ENCODE peak calls at places on chromosomes 3 and 15, in seven cellular contexts. J, I, A, T, P, C and X are unnamed samples.

GRCh38 chr3:151312972-151313371 is 3.6 kb downstream of the GPR87 start:
- DNase-seq in J (no peak), I (no peak), A (no peak), T (no peak), P (no peak), C (no peak), X (no peak)

GRCh38 chr3:167941234-167941995 is 154.3 kb downstream of the GOLIM4 start:
- DNase-seq in J (peak; percentile 98), I (peak; percentile 88), A (peak; percentile 72), T (peak; percentile 47), P (no peak), C (no peak), X (peak; percentile 25)

GRCh38 chr3:124597273-124597672 is 133.0 kb upstream of the UMPS start:
- DNase-seq in J (no peak), I (no peak), A (no peak), T (no peak), P (no peak), C (no peak), X (no peak)

GRCh38 chr15:70799667-70800450 is 36.5 kb upstream of the UACA start:
- DNase-seq in J (peak; percentile 99), I (peak; percentile 99), A (peak; percentile 82), T (peak; percentile 68), P (no peak), C (no peak), X (no peak)

GRCh38 chr15:68994981-68995753 is 19.3 kb upstream of the NOX5 start:
- DNase-seq in J (no peak), I (no peak), A (no peak), T (no peak), P (no peak), C (no peak), X (no peak)

GRCh38 chr3:98185180-98185579 is 18.7 kb downstream of the OR5H15 start:
- DNase-seq in J (no peak), I (no peak), A (no peak), T (no peak), P (no peak), C (no peak), X (no peak)

GRCh38 chr3:70742081-70742480 is 429.6 kb upstream of the MDFIC2 start:
- DNase-seq in J (no peak), I (no peak), A (no peak), T (no peak), P (no peak), C (no peak), X (no peak)

GRCh38 chr15:80599359-80599758 is 95.8 kb upstream of the ABHD17C start:
- DNase-seq in J (peak; percentile 71), I (peak; percentile 86), A (no peak), T (peak; percentile 80), P (no peak), C (no peak), X (no peak)

GRCh38 chr15:74172751-74173544 is 562 bp upstream of the ISLR start:
- DNase-seq in J (peak; percentile 90), I (peak; percentile 39), A (peak; percentile 93), T (no peak), P (no peak), C (no peak), X (peak; percentile 24)

GRCh38 chr15:77076325-77076915 is 5.5 kb upstream of the TSPAN3 start:
- DNase-seq in J (peak; percentile 19), I (no peak), A (no peak), T (no peak), P (no peak), C (no peak), X (no peak)

GRCh38 chr3:151213881-151214280 is 10.9 kb upstream of the GPR171 start:
- DNase-seq in J (peak; percentile 32), I (peak; percentile 54), A (no peak), T (no peak), P (no peak), C (no peak), X (no peak)

GRCh38 chr3:123711356-123711755 is 126.5 kb upstream of the HACD2 start:
- DNase-seq in J (no peak), I (no peak), A (peak; percentile 59), T (no peak), P (peak; percentile 21), C (no peak), X (no peak)

GRCh38 chr3:38116471-38117162 is 20.3 kb downstream of the ACAA1 start:
- DNase-seq in J (no peak), I (no peak), A (peak; percentile 59), T (peak; percentile 28), P (no peak), C (no peak), X (peak; percentile 12)

GRCh38 chr3:177835008-177835407 is 637.7 kb upstream of the TBL1XR1 start:
- DNase-seq in J (peak; percentile 86), I (peak; percentile 94), A (no peak), T (peak; percentile 92), P (no peak), C (no peak), X (no peak)

GRCh38 chr3:195075941-195076875 is 194.8 kb downstream of the XXYLT1 start:
- DNase-seq in J (no peak), I (no peak), A (no peak), T (no peak), P (peak; percentile 53), C (no peak), X (no peak)

GRCh38 chr3:78507196-78507984 is 1260.4 kb downstream of the ROBO1 start:
- DNase-seq in J (no peak), I (no peak), A (no peak), T (peak; percentile 81), P (no peak), C (no peak), X (no peak)

GRCh38 chr3:170499562-170500156 is 81.0 kb downstream of the CLDN11 start:
- DNase-seq in J (peak; percentile 84), I (peak; percentile 57), A (no peak), T (peak; percentile 60), P (no peak), C (no peak), X (peak; percentile 51)

GRCh38 chr3:69232447-69232846 is 110.1 kb upstream of the LMOD3 start:
- DNase-seq in J (no peak), I (no peak), A (no peak), T (no peak), P (no peak), C (no peak), X (no peak)

GRCh38 chr3:1830851-1831250 is 267.8 kb upstream of the CNTN4 start:
- DNase-seq in J (no peak), I (no peak), A (no peak), T (no peak), P (no peak), C (no peak), X (no peak)

GRCh38 chr3:174737966-174738365 is 121.2 kb upstream of the NAALADL2 start:
- DNase-seq in J (no peak), I (no peak), A (no peak), T (no peak), P (no peak), C (no peak), X (no peak)

GRCh38 chr3:177431525-177432255 is 234.4 kb upstream of the TBL1XR1 start:
- DNase-seq in J (peak; percentile 65), I (no peak), A (no peak), T (no peak), P (no peak), C (no peak), X (peak; percentile 25)

GRCh38 chr15:66072616-66073361 is 180.8 kb downstream of the MEGF11 start:
- DNase-seq in J (peak; percentile 43), I (no peak), A (no peak), T (no peak), P (no peak), C (no peak), X (peak; percentile 31)

GRCh38 chr15:92809880-92810361 is 90.2 kb upstream of the CHD2 start:
- DNase-seq in J (peak; percentile 63), I (peak; percentile 68), A (no peak), T (peak; percentile 32), P (no peak), C (peak; percentile 46), X (peak; percentile 65)

GRCh38 chr15:101135532-101136166 is 116.2 kb downstream of the CHSY1 start:
- DNase-seq in J (no peak), I (no peak), A (no peak), T (no peak), P (no peak), C (peak; percentile 74), X (no peak)

GRCh38 chr3:184598220-184598927 is 36.8 kb downstream of the EPHB3 start:
- DNase-seq in J (no peak), I (no peak), A (no peak), T (no peak), P (peak; percentile 45), C (no peak), X (no peak)

GRCh38 chr15:49279481-49280186 is 109.6 kb downstream of the GALK2 start:
- DNase-seq in J (no peak), I (no peak), A (no peak), T (no peak), P (no peak), C (no peak), X (no peak)

GRCh38 chr3:133168025-133168401 is 129.8 kb downstream of the TMEM108 start:
- DNase-seq in J (no peak), I (no peak), A (no peak), T (no peak), P (no peak), C (no peak), X (no peak)

GRCh38 chr15:89163271-89164055 is 57.9 kb downstream of the RLBP1 start:
- DNase-seq in J (no peak), I (no peak), A (no peak), T (no peak), P (no peak), C (no peak), X (no peak)
- H3K36me3 ChIP-seq in J (no peaks in the 10 kb centered on the region), I (peaks cover 6% of the 10 kb centered on the region), A (peaks cover 5% of the 10 kb centered on the region), T (no peaks in the 10 kb centered on the region), P (peaks cover 40% of the 10 kb centered on the region), C (peaks cover 1% of the 10 kb centered on the region), X (no peaks in the 10 kb centered on the region)

GRCh38 chr15:90451215-90451850 is 63.3 kb downstream of the IQGAP1 start:
- DNase-seq in J (no peak), I (peak; percentile 87), A (no peak), T (peak; percentile 77), P (no peak), C (no peak), X (no peak)
- H3K36me3 ChIP-seq in J (peaks cover 41% of the 10 kb centered on the region), I (peaks cover 36% of the 10 kb centered on the region), A (peaks cover 72% of the 10 kb centered on the region), T (peaks cover 60% of the 10 kb centered on the region), P (peaks cover 100% of the 10 kb centered on the region), C (peaks cover 16% of the 10 kb centered on the region), X (peaks cover 39% of the 10 kb centered on the region)

GRCh38 chr3:48979451-48979850 is 10.6 kb upstream of the P4HTM start:
- DNase-seq in J (no peak), I (no peak), A (no peak), T (no peak), P (peak; percentile 9), C (no peak), X (no peak)
- H3K36me3 ChIP-seq in J (peaks cover 56% of the 10 kb centered on the region), I (peaks cover 73% of the 10 kb centered on the region), A (peaks cover 83% of the 10 kb centered on the region), T (peaks cover 47% of the 10 kb centered on the region), P (peaks cover 94% of the 10 kb centered on the region), C (peaks cover 30% of the 10 kb centered on the region), X (peaks cover 51% of the 10 kb centered on the region)

DNA sequence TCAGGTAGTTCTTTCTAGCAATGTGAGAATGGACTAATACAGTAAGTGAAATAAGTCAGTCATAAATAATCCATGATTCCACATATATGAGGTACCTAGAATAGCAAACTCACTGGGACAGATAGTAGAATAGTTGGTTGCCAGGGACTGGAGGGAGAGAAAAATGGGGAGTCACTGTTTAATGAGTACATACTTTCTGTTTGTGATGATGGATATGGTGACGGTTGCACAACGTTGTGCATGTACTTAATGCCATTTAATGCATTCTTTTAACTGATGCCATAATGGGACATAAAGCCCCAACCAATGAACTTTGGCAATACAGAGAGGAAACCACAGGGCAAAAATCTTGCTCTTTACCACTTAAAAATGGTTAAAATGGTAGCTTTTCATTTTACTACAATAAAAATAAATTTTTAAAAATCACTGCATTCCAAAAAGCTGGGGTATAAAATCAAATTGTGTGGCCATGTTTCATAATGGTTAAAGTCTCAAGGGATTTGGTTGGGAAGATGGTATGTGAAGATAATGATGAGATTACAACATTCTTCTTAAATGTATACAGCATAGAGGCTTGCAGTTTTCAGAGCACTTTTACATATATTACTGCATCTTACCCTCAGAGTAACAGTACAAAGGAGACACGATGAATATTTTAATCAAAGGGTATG is 45.2 kb downstream of the ADAM10 start:
- DNase-seq in J (peak; percentile 39), I (peak; percentile 12), A (no peak), T (no peak), P (no peak), C (no peak), X (no peak)
- H3K36me3 ChIP-seq in J (peaks cover 4% of the 10 kb centered on the region), I (peaks cover 8% of the 10 kb centered on the region), A (no peaks in the 10 kb centered on the region), T (peaks cover 6% of the 10 kb centered on the region), P (no peaks in the 10 kb centered on the region), C (peaks cover 1% of the 10 kb centered on the region), X (no peaks in the 10 kb centered on the region)